ENCODE peak calls at places on chromosomes 3 and 15, in eight cellular contexts. One of them, this sample, is unnamed. For H3K4me1, the result is how much of the 10 kb centered on the place peaks cover.

GRCh38 chr3:139538733-139539132 is 809 bp downstream of the RBP1 start:
- DNase-seq in mucosa of descending colon: peak
- DNase-seq in sigmoid colon: peak
- DNase-seq in MM.1S: no peak
- DNase-seq in breast epithelium: no peak
- DNase-seq in astrocyte: peak
- DNase-seq in IMR-90: peak
- DNase-seq in HCT116: no peak
- DNase-seq in this sample: no peak

GRCh38 chr3:98002717-98003116 is 30.5 kb upstream of the RIOX2 start:
- DNase-seq in IMR-90: no peak
- DNase-seq in HCT116: no peak
- DNase-seq in sigmoid colon: no peak
- DNase-seq in astrocyte: no peak
- DNase-seq in mucosa of descending colon: no peak
- DNase-seq in MM.1S: peak
- DNase-seq in breast epithelium: no peak
- DNase-seq in this sample: no peak

GRCh38 chr15:89888214-89888804 is 5.5 kb downstream of the AP3S2 start:
- DNase-seq in IMR-90: peak
- DNase-seq in mucosa of descending colon: no peak
- DNase-seq in HCT116: peak
- DNase-seq in astrocyte: peak
- DNase-seq in sigmoid colon: no peak
- DNase-seq in breast epithelium: no peak
- DNase-seq in MM.1S: peak
- DNase-seq in this sample: no peak

GRCh38 chr3:44478055-44478468 is 592 bp upstream of the ZNF445 start:
- DNase-seq in astrocyte: no peak
- DNase-seq in IMR-90: no peak
- DNase-seq in mucosa of descending colon: no peak
- DNase-seq in breast epithelium: no peak
- DNase-seq in sigmoid colon: no peak
- DNase-seq in HCT116: no peak
- DNase-seq in MM.1S: no peak
- DNase-seq in this sample: no peak

GRCh38 chr3:187551419-187551818 is 118.8 kb downstream of the SST start:
- DNase-seq in IMR-90: peak
- DNase-seq in breast epithelium: no peak
- DNase-seq in astrocyte: peak
- DNase-seq in sigmoid colon: no peak
- DNase-seq in HCT116: no peak
- DNase-seq in mucosa of descending colon: no peak
- DNase-seq in MM.1S: no peak
- DNase-seq in this sample: no peak

GRCh38 chr3:128322030-128323022 is 144.4 kb downstream of the DNAJB8 start:
- DNase-seq in sigmoid colon: peak
- DNase-seq in MM.1S: peak
- DNase-seq in HCT116: no peak
- DNase-seq in mucosa of descending colon: peak
- DNase-seq in astrocyte: peak
- DNase-seq in breast epithelium: peak
- DNase-seq in IMR-90: peak
- DNase-seq in this sample: peak

GRCh38 chr15:69064649-69065048 is 50.2 kb downstream of the NOX5 start:
- DNase-seq in IMR-90: no peak
- DNase-seq in breast epithelium: no peak
- DNase-seq in astrocyte: no peak
- DNase-seq in mucosa of descending colon: no peak
- DNase-seq in sigmoid colon: peak
- DNase-seq in MM.1S: no peak
- DNase-seq in HCT116: no peak
- DNase-seq in this sample: no peak

GRCh38 chr3:15055019-15055557 is 10.0 kb downstream of the MRPS25 start:
- DNase-seq in breast epithelium: no peak
- DNase-seq in MM.1S: no peak
- DNase-seq in sigmoid colon: no peak
- DNase-seq in HCT116: no peak
- DNase-seq in astrocyte: peak
- DNase-seq in IMR-90: peak
- DNase-seq in mucosa of descending colon: no peak
- DNase-seq in this sample: no peak

GRCh38 chr15:100667405-100668320 is 65.3 kb downstream of the ASB7 start:
- DNase-seq in astrocyte: no peak
- DNase-seq in MM.1S: no peak
- DNase-seq in HCT116: no peak
- DNase-seq in mucosa of descending colon: peak
- DNase-seq in breast epithelium: no peak
- DNase-seq in sigmoid colon: peak
- DNase-seq in IMR-90: peak
- DNase-seq in this sample: peak

GRCh38 chr3:122190525-122190924 is 7.1 kb downstream of the CASR start:
- DNase-seq in sigmoid colon: no peak
- DNase-seq in IMR-90: no peak
- DNase-seq in MM.1S: no peak
- DNase-seq in astrocyte: no peak
- DNase-seq in mucosa of descending colon: no peak
- DNase-seq in HCT116: no peak
- DNase-seq in breast epithelium: no peak
- DNase-seq in this sample: no peak

GRCh38 chr3:171873561-171873960 is 30.4 kb downstream of the TMEM212 start:
- DNase-seq in mucosa of descending colon: no peak
- DNase-seq in astrocyte: peak
- DNase-seq in sigmoid colon: no peak
- DNase-seq in HCT116: no peak
- DNase-seq in breast epithelium: no peak
- DNase-seq in IMR-90: peak
- DNase-seq in MM.1S: no peak
- DNase-seq in this sample: no peak

GRCh38 chr3:100463002-100463401 is 29.4 kb upstream of the TMEM45A start:
- DNase-seq in breast epithelium: no peak
- DNase-seq in IMR-90: peak
- DNase-seq in HCT116: peak
- DNase-seq in sigmoid colon: no peak
- DNase-seq in mucosa of descending colon: no peak
- DNase-seq in MM.1S: peak
- DNase-seq in astrocyte: peak
- DNase-seq in this sample: no peak

GRCh38 chr15:73792429-73792828 is 39.3 kb upstream of the INSYN1 start:
- DNase-seq in sigmoid colon: no peak
- DNase-seq in breast epithelium: no peak
- DNase-seq in IMR-90: no peak
- DNase-seq in astrocyte: no peak
- DNase-seq in HCT116: no peak
- DNase-seq in mucosa of descending colon: no peak
- DNase-seq in MM.1S: no peak
- DNase-seq in this sample: peak
- TF ChIP-seq CTCF in sigmoid colon: no peak
- TF ChIP-seq CTCF in breast epithelium: no peak
- TF ChIP-seq CTCF in IMR-90: no peak
- TF ChIP-seq CTCF in astrocyte: no peak
- TF ChIP-seq CTCF in HCT116: peak
- TF ChIP-seq CTCF in mucosa of descending colon: no peak
- TF ChIP-seq CTCF in MM.1S: no peak
- TF ChIP-seq CTCF in this sample: peak

DNA sequence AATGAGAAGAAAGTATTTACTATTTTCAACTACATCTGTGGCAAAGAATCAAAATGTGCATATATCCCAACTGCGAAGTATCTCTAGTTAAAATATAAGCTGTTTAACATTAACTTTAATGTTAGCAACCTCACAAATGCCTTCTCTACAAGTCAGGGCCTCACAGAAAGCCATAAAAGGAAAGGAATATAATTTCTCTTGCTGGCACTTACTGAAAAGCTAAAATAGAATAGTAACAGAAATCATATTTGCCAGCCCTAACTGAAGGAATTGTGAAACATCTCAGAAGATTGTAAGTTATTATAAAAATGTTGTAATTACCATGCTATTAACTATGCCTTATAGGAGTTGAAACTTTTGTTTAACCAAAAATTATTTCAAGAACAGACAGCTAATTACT is 65.1 kb upstream of the MBNL1 start:
- DNase-seq in IMR-90: peak
- DNase-seq in breast epithelium: no peak
- DNase-seq in MM.1S: no peak
- DNase-seq in sigmoid colon: no peak
- DNase-seq in astrocyte: no peak
- DNase-seq in HCT116: no peak
- DNase-seq in mucosa of descending colon: no peak
- DNase-seq in this sample: no peak
- H3K4me1 ChIP-seq in IMR-90: under half
- H3K4me1 ChIP-seq in breast epithelium: under half
- H3K4me1 ChIP-seq in MM.1S: under half
- H3K4me1 ChIP-seq in sigmoid colon: half or more
- H3K4me1 ChIP-seq in astrocyte: under half
- H3K4me1 ChIP-seq in HCT116: under half
- H3K4me1 ChIP-seq in mucosa of descending colon: under half
- H3K4me1 ChIP-seq in this sample: under half

GRCh38 chr15:80487884-80488283 is 83.7 kb downstream of the ARNT2 start:
- DNase-seq in HCT116: no peak
- DNase-seq in sigmoid colon: no peak
- DNase-seq in MM.1S: no peak
- DNase-seq in breast epithelium: no peak
- DNase-seq in astrocyte: no peak
- DNase-seq in mucosa of descending colon: no peak
- DNase-seq in IMR-90: no peak
- DNase-seq in this sample: no peak

GRCh38 chr15:80485370-80486164 is 81.4 kb downstream of the ARNT2 start:
- DNase-seq in HCT116: no peak
- DNase-seq in sigmoid colon: no peak
- DNase-seq in IMR-90: no peak
- DNase-seq in MM.1S: no peak
- DNase-seq in astrocyte: no peak
- DNase-seq in breast epithelium: no peak
- DNase-seq in mucosa of descending colon: no peak
- DNase-seq in this sample: no peak

GRCh38 chr15:80482686-80483085 is 78.5 kb downstream of the ARNT2 start:
- DNase-seq in MM.1S: no peak
- DNase-seq in HCT116: no peak
- DNase-seq in sigmoid colon: no peak
- DNase-seq in breast epithelium: no peak
- DNase-seq in mucosa of descending colon: no peak
- DNase-seq in astrocyte: peak
- DNase-seq in IMR-90: peak
- DNase-seq in this sample: no peak

GRCh38 chr15:80483656-80484055 is 79.5 kb downstream of the ARNT2 start:
- DNase-seq in MM.1S: no peak
- DNase-seq in sigmoid colon: no peak
- DNase-seq in astrocyte: no peak
- DNase-seq in breast epithelium: no peak
- DNase-seq in HCT116: no peak
- DNase-seq in mucosa of descending colon: no peak
- DNase-seq in IMR-90: peak
- DNase-seq in this sample: no peak

DNA sequence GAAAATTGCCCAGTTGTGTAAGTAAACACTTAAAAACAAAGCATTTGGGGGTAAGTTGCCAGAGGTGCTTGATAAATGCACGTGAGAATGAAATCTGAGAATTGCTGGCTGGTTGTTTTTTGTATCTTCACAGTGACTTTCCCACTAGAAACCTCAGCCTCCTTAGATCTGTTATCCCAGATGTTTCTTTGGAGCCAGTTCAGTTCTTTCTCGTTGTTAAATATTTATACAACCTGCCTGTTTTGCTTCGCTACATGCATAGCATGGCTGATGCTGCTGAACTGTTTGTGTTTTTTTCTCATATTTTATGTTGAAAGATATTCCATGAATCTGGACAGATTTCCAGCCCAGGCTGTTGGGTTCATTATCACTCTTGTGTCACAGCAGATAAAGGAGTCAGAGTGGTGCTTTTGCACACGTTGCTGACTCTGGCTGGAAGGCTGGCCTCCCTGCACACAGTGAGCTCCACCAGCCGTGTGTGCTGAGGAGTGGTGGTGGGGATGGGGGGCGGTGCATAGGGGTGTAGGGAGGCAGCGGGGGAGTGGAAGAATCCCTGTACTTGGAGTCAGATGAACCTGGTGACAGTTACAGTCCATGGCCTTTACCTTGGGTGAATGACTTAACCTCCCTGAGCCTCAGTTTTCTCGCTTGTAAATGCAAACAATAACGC is 80.3 kb downstream of the ARNT2 start:
- DNase-seq in astrocyte: peak
- DNase-seq in HCT116: no peak
- DNase-seq in mucosa of descending colon: no peak
- DNase-seq in sigmoid colon: no peak
- DNase-seq in MM.1S: no peak
- DNase-seq in IMR-90: peak
- DNase-seq in breast epithelium: no peak
- DNase-seq in this sample: no peak
- TF ChIP-seq CTCF in astrocyte: no peak
- TF ChIP-seq CTCF in HCT116: no peak
- TF ChIP-seq CTCF in mucosa of descending colon: no peak
- TF ChIP-seq CTCF in sigmoid colon: no peak
- TF ChIP-seq CTCF in MM.1S: no peak
- TF ChIP-seq CTCF in IMR-90: no peak
- TF ChIP-seq CTCF in breast epithelium: no peak
- TF ChIP-seq CTCF in this sample: no peak

GRCh38 chr15:78007211-78007956 is 70.1 kb downstream of the TBC1D2B start:
- DNase-seq in astrocyte: no peak
- DNase-seq in breast epithelium: no peak
- DNase-seq in IMR-90: no peak
- DNase-seq in MM.1S: no peak
- DNase-seq in HCT116: no peak
- DNase-seq in sigmoid colon: no peak
- DNase-seq in mucosa of descending colon: peak
- DNase-seq in this sample: no peak
- H3K4me1 ChIP-seq in astrocyte: under half
- H3K4me1 ChIP-seq in breast epithelium: under half
- H3K4me1 ChIP-seq in IMR-90: under half
- H3K4me1 ChIP-seq in MM.1S: under half
- H3K4me1 ChIP-seq in HCT116: under half
- H3K4me1 ChIP-seq in sigmoid colon: half or more
- H3K4me1 ChIP-seq in mucosa of descending colon: under half
- H3K4me1 ChIP-seq in this sample: half or more